ENCODE peak calls at places on chromosomes 4 and X, in seven cellular contexts. K, L, G, C, M, Y and H are unnamed samples.

GRCh38 chr4:83065268-83065667 is 30.3 kb downstream of the COPS4 start:
- DNase-seq in C (no peak), Y (no peak), M (no peak), K (no peak), L (no peak), G (no peak), H (no peak)

GRCh38 chr4:8117278-8117682 is 41.3 kb downstream of the ABLIM2 start:
- DNase-seq in G (peak), C (peak), Y (peak), K (peak), M (no peak), L (peak), H (peak)

GRCh38 chr4:2135083-2135482 is 76.0 kb downstream of the NAT8L start:
- DNase-seq in L (no peak), G (no peak), Y (no peak), K (peak), C (no peak), M (no peak), H (peak)

GRCh38 chr4:1590244-1590643 is 93.9 kb downstream of the FAM53A start:
- DNase-seq in G (no peak), K (no peak), Y (no peak), M (no peak), L (no peak), C (no peak), H (no peak)

GRCh38 chr4:8911311-8912088 is 39.9 kb upstream of the HMX1 start:
- DNase-seq in L (no peak), M (no peak), G (no peak), K (no peak), Y (no peak), C (peak), H (peak)

GRCh38 chr4:764405-765169 is 59.0 kb downstream of the PCGF3 start:
- DNase-seq in M (no peak), L (no peak), Y (no peak), K (no peak), C (no peak), G (no peak), H (no peak)

GRCh38 chr4:94126669-94127068 is 81.0 kb upstream of the SMARCAD1 start:
- DNase-seq in G (peak), K (peak), Y (peak), L (no peak), C (no peak), M (no peak), H (no peak)

GRCh38 chrX:65985922-65986588 is 53.8 kb downstream of the VSIG4 start:
- DNase-seq in K (peak), M (peak), L (peak), Y (peak), C (peak), G (peak), H (peak)

GRCh38 chr4:140326395-140326993 is 47.0 kb upstream of the SCOC start:
- DNase-seq in M (no peak), G (peak), L (no peak), K (peak), C (no peak), Y (peak), H (peak)

GRCh38 chr4:138507527-138507926 is 265.4 kb upstream of the SLC7A11 start:
- DNase-seq in G (no peak), C (no peak), M (no peak), Y (no peak), L (no peak), K (peak), H (no peak)

GRCh38 chrX:153063315-153063714 is 7.0 kb downstream of the PNMA3 start:
- DNase-seq in Y (no peak), G (no peak), M (no peak), C (no peak), L (no peak), K (peak), H (no peak)

GRCh38 chrX:69282893-69283690 is 117.8 kb upstream of the PJA1 start:
- DNase-seq in M (no peak), L (no peak), Y (no peak), K (no peak), G (no peak), C (no peak), H (no peak)

GRCh38 chrX:1493877-1494510 is 41.3 kb upstream of the ASMTL start:
- DNase-seq in L (no peak), G (no peak), K (no peak), Y (no peak), C (peak), M (no peak), H (no peak)

GRCh38 chr4:5399790-5400421 is 308.5 kb downstream of the EVC2 start:
- DNase-seq in K (peak), C (peak), G (peak), L (no peak), Y (peak), M (peak), H (no peak)

GRCh38 chr4:36214735-36215485 is 29.4 kb downstream of the ARAP2 start:
- DNase-seq in Y (no peak), K (no peak), C (no peak), G (no peak), M (no peak), L (no peak), H (no peak)

GRCh38 chr4:172352351-172352750 is 539.1 kb downstream of the GALNTL6 start:
- DNase-seq in K (no peak), M (no peak), C (no peak), G (no peak), L (no peak), Y (no peak), H (no peak)

GRCh38 chr4:3518511-3518880 is 13.7 kb downstream of the LRPAP1 start:
- DNase-seq in G (no peak), Y (no peak), K (no peak), M (no peak), L (no peak), C (no peak), H (no peak)

GRCh38 chr4:41006141-41006540 is 208.2 kb downstream of the APBB2 start:
- DNase-seq in G (no peak), C (no peak), K (no peak), Y (no peak), M (no peak), L (no peak), H (no peak)

GRCh38 chr4:138890921-138891570 is 124.5 kb upstream of the NOCT start:
- DNase-seq in Y (no peak), M (no peak), L (no peak), C (no peak), K (no peak), G (no peak), H (no peak)

GRCh38 chr4:183402771-183403170 is 41.7 kb upstream of the CDKN2AIP start:
- DNase-seq in L (peak), C (no peak), Y (no peak), G (peak), K (no peak), M (no peak), H (no peak)

GRCh38 chr4:137707626-137708025 is 175.3 kb upstream of the PCDH18 start:
- DNase-seq in K (peak), Y (no peak), C (no peak), L (no peak), M (no peak), G (peak), H (no peak)

GRCh38 chr4:78864405-78865024 is 74.7 kb downstream of the PAQR3 start:
- DNase-seq in Y (peak), C (no peak), M (peak), G (peak), L (peak), K (peak), H (peak)

GRCh38 chr4:5782829-5783476 is 72.0 kb downstream of the EVC start:
- DNase-seq in L (no peak), Y (no peak), G (no peak), C (peak), M (no peak), K (no peak), H (no peak)

GRCh38 chrX:49850028-49850427 is 20.9 kb downstream of the PAGE4 start:
- DNase-seq in K (no peak), L (no peak), G (no peak), M (no peak), Y (no peak), C (no peak), H (no peak)
- H2AFZ ChIP-seq in K (no peak), L (no peak), G (no peak), M (no peak), Y (no peak), C (no peak), H (no peak)

GRCh38 chr4:27008693-27009092 is 148.1 kb downstream of the STIM2 start:
- DNase-seq in C (no peak), G (no peak), M (no peak), K (no peak), Y (no peak), L (no peak), H (no peak)

GRCh38 chr4:27006247-27006603 is 145.6 kb downstream of the STIM2 start:
- DNase-seq in M (no peak), C (no peak), Y (no peak), L (no peak), K (peak), G (peak), H (no peak)

GRCh38 chr4:27006646-27007045 is 146.0 kb downstream of the STIM2 start:
- DNase-seq in M (no peak), L (no peak), K (no peak), Y (no peak), G (no peak), C (no peak), H (no peak)

GRCh38 chr4:27005512-27006246 is 145.0 kb downstream of the STIM2 start:
- DNase-seq in L (no peak), K (peak), M (no peak), G (peak), Y (no peak), C (no peak), H (no peak)

GRCh38 chr4:27007507-27007906 is 146.9 kb downstream of the STIM2 start:
- DNase-seq in M (no peak), Y (no peak), C (no peak), G (no peak), L (no peak), K (peak), H (no peak)
- H2AFZ ChIP-seq in M (no peak), Y (no peak), C (no peak), G (no peak), L (no peak), K (no peak), H (no peak)

GRCh38 chrX:10012776-10013175 is 45.6 kb downstream of the CLDN34 start:
- DNase-seq in Y (no peak), C (no peak), L (no peak), G (no peak), K (no peak), M (no peak), H (no peak)

GRCh38 chrX:10008483-10009056 is 41.4 kb downstream of the CLDN34 start:
- DNase-seq in M (no peak), G (no peak), L (no peak), C (no peak), Y (no peak), K (no peak), H (no peak)

GRCh38 chrX:10011991-10012390 is 44.8 kb downstream of the CLDN34 start:
- DNase-seq in K (no peak), C (peak), Y (no peak), G (no peak), M (no peak), L (no peak), H (no peak)

GRCh38 chrX:10010686-10011085 is 43.5 kb downstream of the CLDN34 start:
- DNase-seq in L (peak), M (no peak), K (peak), G (peak), Y (no peak), C (no peak), H (no peak)

DNA sequence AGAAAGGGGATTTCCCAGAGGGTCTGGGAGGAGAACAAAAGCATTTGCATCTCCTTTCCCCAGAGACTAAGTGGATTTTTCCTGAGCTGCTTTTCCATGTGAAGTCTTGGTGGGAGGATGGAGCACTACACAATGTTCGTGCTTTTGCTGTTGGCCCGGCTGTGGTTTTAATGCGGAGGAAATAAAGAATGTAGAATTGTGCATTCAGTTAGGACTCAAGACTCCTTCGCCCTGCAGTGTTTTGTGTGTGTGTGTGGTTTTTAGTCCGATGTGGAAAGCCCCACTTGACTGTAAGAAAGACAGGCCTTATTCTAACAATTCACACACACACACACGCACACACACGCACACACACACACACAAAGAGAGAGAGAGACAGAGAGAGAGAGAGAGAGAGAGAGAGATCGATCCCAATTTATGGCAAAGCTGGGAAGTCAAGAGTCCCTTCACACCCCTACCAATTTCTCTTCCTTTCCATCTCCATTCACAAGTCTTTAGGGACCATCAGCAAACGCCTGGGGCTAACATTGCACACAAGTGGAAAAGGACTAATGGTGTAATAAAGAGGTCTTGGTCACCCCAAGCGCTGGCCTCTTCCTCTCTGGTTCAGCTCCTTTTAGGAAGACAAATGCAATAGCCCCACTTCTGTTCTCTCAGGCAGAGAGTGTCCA is 44.2 kb downstream of the CLDN34 start:
- DNase-seq in K (no peak), Y (no peak), C (no peak), G (no peak), L (no peak), M (no peak), H (no peak)
- H2AFZ ChIP-seq in K (no peak), Y (no peak), C (no peak), G (peak), L (no peak), M (peak), H (no peak)

GRCh38 chr4:60485279-60485678 is 714.8 kb upstream of the ADGRL3 start:
- DNase-seq in K (no peak), C (no peak), L (no peak), G (peak), Y (no peak), M (no peak), H (no peak)
- H2AFZ ChIP-seq in K (no peak), C (no peak), L (no peak), G (peak), Y (no peak), M (no peak), H (no peak)

GRCh38 chr4:132332932-132333722 is 816.0 kb upstream of the PCDH10 start:
- DNase-seq in M (no peak), Y (peak), C (no peak), G (peak), K (peak), L (no peak), H (no peak)
- H2AFZ ChIP-seq in M (no peak), Y (no peak), C (no peak), G (no peak), K (no peak), L (no peak), H (no peak)

GRCh38 chrX:281166-281999 is at the start of gene PLCXD1:
- DNase-seq in G (no peak), K (peak), C (peak), M (peak), Y (no peak), L (no peak), H (peak)
- H2AFZ ChIP-seq in G (no peak), K (peak), C (no peak), M (peak), Y (no peak), L (no peak), H (peak)

GRCh38 chr4:11821774-11822430 is 393.2 kb upstream of the HS3ST1 start:
- DNase-seq in M (peak), Y (no peak), G (no peak), K (no peak), L (no peak), C (peak), H (no peak)
- H2AFZ ChIP-seq in M (peak), Y (no peak), G (no peak), K (no peak), L (no peak), C (no peak), H (no peak)

GRCh38 chr4:119233750-119234149 is 21.2 kb downstream of the USP53 start:
- DNase-seq in M (no peak), Y (no peak), G (no peak), C (no peak), K (no peak), L (no peak), H (no peak)
- H2AFZ ChIP-seq in M (peak), Y (no peak), G (no peak), C (no peak), K (no peak), L (no peak), H (no peak)

GRCh38 chr4:106530034-106530361 is 161.4 kb upstream of the GIMD1 start:
- DNase-seq in Y (no peak), M (no peak), K (no peak), C (no peak), G (no peak), L (no peak), H (no peak)
- H2AFZ ChIP-seq in Y (peak), M (no peak), K (no peak), C (no peak), G (peak), L (no peak), H (no peak)